ENCODE peak calls at places on chromosomes 1 and 21, in eight cellular contexts. J is NCI-H2081, X is nucleus accumbens, B is WTC11, Q is AG10803, I is KG1, U is HCT116, M is transverse colon. R is an unnamed sample.

GRCh38 chr1:5885471-5886139 is 106.6 kb downstream of the NPHP4 start:
- DNase-seq in J (no peak), X (no peak), B (no peak), Q (no peak), I (no peak), U (no peak), M (no peak), R (no peak)

GRCh38 chr1:1357871-1358432 is 403 bp downstream of the MXRA8 start:
- DNase-seq in J (no peak), X (no peak), B (no peak), Q (no peak), I (no peak), U (no peak), M (no peak), R (no peak)

GRCh38 chr21:38434913-38435533 is 63.3 kb downstream of the ERG start:
- DNase-seq in J (no peak), X (no peak), B (no peak), Q (peak), I (no peak), U (no peak), M (no peak), R (no peak)

GRCh38 chr1:180680558-180681144 is 48.8 kb downstream of the XPR1 start:
- DNase-seq in J (no peak), X (no peak), B (no peak), Q (peak), I (no peak), U (no peak), M (no peak), R (no peak)

GRCh38 chr1:39230261-39231190 is 26.0 kb downstream of the MACF1 start:
- DNase-seq in J (no peak), X (no peak), B (no peak), Q (peak), I (no peak), U (no peak), M (peak), R (no peak)

GRCh38 chr1:41662656-41663437 is 178.4 kb upstream of the EDN2 start:
- DNase-seq in J (no peak), X (no peak), B (peak), Q (peak), I (no peak), U (no peak), M (peak), R (peak)

GRCh38 chr1:89616844-89617627 is 15.9 kb upstream of the LRRC8C start:
- DNase-seq in J (no peak), X (no peak), B (no peak), Q (no peak), I (no peak), U (no peak), M (no peak), R (no peak)

GRCh38 chr1:18348354-18348753 is 132.4 kb upstream of the KLHDC7A start:
- DNase-seq in J (peak), X (no peak), B (no peak), Q (no peak), I (no peak), U (no peak), M (no peak), R (no peak)

GRCh38 chr1:165858364-165858823 is 31.0 kb downstream of the UCK2 start:
- DNase-seq in J (peak), X (no peak), B (no peak), Q (no peak), I (no peak), U (no peak), M (no peak), R (no peak)

GRCh38 chr21:34642211-34643075 is 26.4 kb upstream of the CLIC6 start:
- DNase-seq in J (no peak), X (no peak), B (no peak), Q (peak), I (no peak), U (no peak), M (no peak), R (no peak)

GRCh38 chr1:214116258-214116657 is 128.5 kb downstream of the PROX1 start:
- DNase-seq in J (no peak), X (no peak), B (no peak), Q (no peak), I (no peak), U (no peak), M (no peak), R (no peak)

GRCh38 chr1:185474440-185475149 is 157.6 kb upstream of the IVNS1ABP start:
- DNase-seq in J (no peak), X (no peak), B (no peak), Q (no peak), I (no peak), U (no peak), M (peak), R (no peak)

GRCh38 chr1:40717960-40718359 is 26.5 kb downstream of the NFYC start:
- DNase-seq in J (no peak), X (no peak), B (no peak), Q (no peak), I (no peak), U (no peak), M (no peak), R (no peak)

GRCh38 chr1:247647864-247648263 is 31.7 kb downstream of the OR13G1 start:
- DNase-seq in J (peak), X (no peak), B (no peak), Q (no peak), I (no peak), U (no peak), M (peak), R (peak)

GRCh38 chr1:214022810-214023425 is 35.1 kb downstream of the PROX1 start:
- DNase-seq in J (peak), X (no peak), B (no peak), Q (no peak), I (no peak), U (no peak), M (no peak), R (no peak)

GRCh38 chr21:40120944-40121575 is 253.8 kb downstream of the PCP4 start:
- DNase-seq in J (peak), X (no peak), B (no peak), Q (peak), I (no peak), U (no peak), M (no peak), R (no peak)

GRCh38 chr1:201504179-201504631 is 2.7 kb downstream of the CSRP1 start:
- DNase-seq in J (no peak), X (no peak), B (no peak), Q (peak), I (no peak), U (no peak), M (no peak), R (no peak)

GRCh38 chr1:77682442-77683141 is at the start of gene ZZZ3:
- DNase-seq in J (peak), X (no peak), B (peak), Q (peak), I (peak), U (peak), M (peak), R (peak)

GRCh38 chr1:43152866-43153265 is 19.2 kb downstream of the EBNA1BP2 start:
- DNase-seq in J (no peak), X (no peak), B (no peak), Q (no peak), I (no peak), U (no peak), M (no peak), R (no peak)

GRCh38 chr1:205510308-205510950 is 6.0 kb downstream of the CDK18 start:
- DNase-seq in J (peak), X (no peak), B (no peak), Q (no peak), I (no peak), U (no peak), M (no peak), R (no peak)

GRCh38 chr1:70459502-70460225 is 48.6 kb downstream of the CTH start:
- DNase-seq in J (no peak), X (no peak), B (no peak), Q (peak), I (no peak), U (peak), M (no peak), R (no peak)

GRCh38 chr1:85576642-85577420 is 3.7 kb upstream of the CCN1 start:
- DNase-seq in J (peak), X (no peak), B (peak), Q (peak), I (peak), U (peak), M (peak), R (peak)

GRCh38 chr1:214637722-214638473 is 34.9 kb downstream of the CENPF start:
- DNase-seq in J (peak), X (no peak), B (no peak), Q (peak), I (no peak), U (peak), M (peak), R (peak)

GRCh38 chr21:24367936-24368335 is 1239.3 kb downstream of the MRPL39 start:
- DNase-seq in J (no peak), X (no peak), B (no peak), Q (no peak), I (no peak), U (no peak), M (no peak), R (no peak)

GRCh38 chr21:44940116-44940631 is 345 bp downstream of the SLX9 start:
- DNase-seq in J (no peak), X (no peak), B (no peak), Q (no peak), I (no peak), U (no peak), M (no peak), R (no peak)

GRCh38 chr21:31132574-31133242 is 94.4 kb upstream of the KRTAP19-8 start:
- DNase-seq in J (no peak), X (no peak), B (no peak), Q (peak), I (peak), U (no peak), M (peak), R (no peak)

GRCh38 chr1:30747028-30748008 is 10.3 kb downstream of the LAPTM5 start:
- DNase-seq in J (no peak), X (no peak), B (no peak), Q (no peak), I (no peak), U (no peak), M (no peak), R (no peak)

GRCh38 chr1:47477595-47478080 is 39.8 kb downstream of the FOXD2 start:
- DNase-seq in J (no peak), X (no peak), B (no peak), Q (no peak), I (no peak), U (no peak), M (peak), R (peak)

GRCh38 chr1:53107570-53108322 is 34.7 kb downstream of the SLC1A7 start:
- DNase-seq in J (peak), X (no peak), B (no peak), Q (peak), I (peak), U (no peak), M (no peak), R (no peak)

GRCh38 chr1:220785166-220786056 is 1.3 kb upstream of the MTARC1 start:
- DNase-seq in J (no peak), X (no peak), B (no peak), Q (no peak), I (no peak), U (no peak), M (no peak), R (no peak)

GRCh38 chr21:28089599-28090421 is 902.9 kb downstream of the LTN1 start:
- DNase-seq in J (no peak), X (no peak), B (no peak), Q (no peak), I (no peak), U (no peak), M (no peak), R (no peak)

R was measured in mucosa of descending colon.